ENCODE peak calls at places on chromosomes 11 and 22, in six cellular contexts. One of them, this sample, is unnamed. For H3K27me3, the result is how much of the 10 kb centered on the place peaks cover.

GRCh38 chr22:41178425-41178975 is 26.6 kb upstream of the L3MBTL2 start:
- DNase-seq in neural progenitor cell: no peak
- DNase-seq in esophagus muscularis mucosa: no peak
- DNase-seq in PC-9: no peak
- DNase-seq in aorta: peak
- DNase-seq in transverse colon: peak
- DNase-seq in this sample: no peak

GRCh38 chr11:134978388-134979088 is 566.5 kb upstream of the B3GAT1 start:
- DNase-seq in neural progenitor cell: no peak
- DNase-seq in esophagus muscularis mucosa: peak
- DNase-seq in PC-9: no peak
- DNase-seq in aorta: no peak
- DNase-seq in transverse colon: no peak
- DNase-seq in this sample: no peak

GRCh38 chr22:38419121-38419863 is 35.7 kb downstream of the KCNJ4 start:
- DNase-seq in neural progenitor cell: no peak
- DNase-seq in esophagus muscularis mucosa: no peak
- DNase-seq in PC-9: peak
- DNase-seq in aorta: peak
- DNase-seq in transverse colon: no peak
- DNase-seq in this sample: no peak

GRCh38 chr11:122038543-122038942 is 77.5 kb downstream of the BLID start:
- DNase-seq in neural progenitor cell: peak
- DNase-seq in esophagus muscularis mucosa: no peak
- DNase-seq in PC-9: no peak
- DNase-seq in aorta: no peak
- DNase-seq in transverse colon: no peak
- DNase-seq in this sample: no peak

GRCh38 chr11:86955674-86956522 is 703 bp upstream of the FZD4 start:
- DNase-seq in neural progenitor cell: peak
- DNase-seq in esophagus muscularis mucosa: peak
- DNase-seq in PC-9: peak
- DNase-seq in aorta: peak
- DNase-seq in transverse colon: peak
- DNase-seq in this sample: peak

GRCh38 chr22:31346255-31346732 is at the start of gene PATZ1:
- DNase-seq in neural progenitor cell: no peak
- DNase-seq in esophagus muscularis mucosa: no peak
- DNase-seq in PC-9: peak
- DNase-seq in aorta: peak
- DNase-seq in transverse colon: peak
- DNase-seq in this sample: peak

GRCh38 chr11:131279685-131280084 is 90.7 kb upstream of the NTM start:
- DNase-seq in neural progenitor cell: no peak
- DNase-seq in esophagus muscularis mucosa: no peak
- DNase-seq in PC-9: no peak
- DNase-seq in aorta: no peak
- DNase-seq in transverse colon: no peak
- DNase-seq in this sample: no peak

GRCh38 chr11:34492806-34493414 is 20.7 kb downstream of the ELF5 start:
- DNase-seq in neural progenitor cell: peak
- DNase-seq in esophagus muscularis mucosa: no peak
- DNase-seq in PC-9: peak
- DNase-seq in aorta: peak
- DNase-seq in transverse colon: peak
- DNase-seq in this sample: peak

GRCh38 chr11:1048375-1049070 is 12.0 kb upstream of the MUC6 start:
- DNase-seq in neural progenitor cell: no peak
- DNase-seq in esophagus muscularis mucosa: no peak
- DNase-seq in PC-9: no peak
- DNase-seq in aorta: peak
- DNase-seq in transverse colon: no peak
- DNase-seq in this sample: no peak

GRCh38 chr22:19111140-19111539 is 11.1 kb downstream of the DGCR2 start:
- DNase-seq in neural progenitor cell: peak
- DNase-seq in esophagus muscularis mucosa: no peak
- DNase-seq in PC-9: no peak
- DNase-seq in aorta: no peak
- DNase-seq in transverse colon: no peak
- DNase-seq in this sample: no peak

GRCh38 chr11:126086248-126086647 is 23.6 kb upstream of the CDON start:
- DNase-seq in neural progenitor cell: no peak
- DNase-seq in esophagus muscularis mucosa: no peak
- DNase-seq in PC-9: no peak
- DNase-seq in aorta: no peak
- DNase-seq in transverse colon: no peak
- DNase-seq in this sample: no peak

GRCh38 chr22:32413715-32414114 is 1.7 kb upstream of the RTCB start:
- DNase-seq in neural progenitor cell: no peak
- DNase-seq in esophagus muscularis mucosa: no peak
- DNase-seq in PC-9: no peak
- DNase-seq in aorta: no peak
- DNase-seq in transverse colon: no peak
- DNase-seq in this sample: no peak

GRCh38 chr11:125449586-125449985 is 46.5 kb downstream of the FEZ1 start:
- DNase-seq in neural progenitor cell: no peak
- DNase-seq in esophagus muscularis mucosa: no peak
- DNase-seq in PC-9: no peak
- DNase-seq in aorta: no peak
- DNase-seq in transverse colon: no peak
- DNase-seq in this sample: no peak

GRCh38 chr11:19597876-19598275 is 114.8 kb upstream of the NAV2 start:
- DNase-seq in neural progenitor cell: no peak
- DNase-seq in esophagus muscularis mucosa: no peak
- DNase-seq in PC-9: no peak
- DNase-seq in aorta: peak
- DNase-seq in transverse colon: no peak
- DNase-seq in this sample: no peak

GRCh38 chr22:39308614-39309363 is 10.6 kb downstream of the RPL3 start:
- DNase-seq in neural progenitor cell: no peak
- DNase-seq in esophagus muscularis mucosa: no peak
- DNase-seq in PC-9: peak
- DNase-seq in aorta: peak
- DNase-seq in transverse colon: peak
- DNase-seq in this sample: no peak

GRCh38 chr11:91761406-91762027 is 463.1 kb upstream of the FAT3 start:
- DNase-seq in neural progenitor cell: peak
- DNase-seq in esophagus muscularis mucosa: no peak
- DNase-seq in PC-9: no peak
- DNase-seq in aorta: no peak
- DNase-seq in transverse colon: no peak
- DNase-seq in this sample: no peak

GRCh38 chr11:70586261-70587094 is 188.1 kb downstream of the CTTN start:
- DNase-seq in neural progenitor cell: no peak
- DNase-seq in esophagus muscularis mucosa: no peak
- DNase-seq in PC-9: no peak
- DNase-seq in aorta: no peak
- DNase-seq in transverse colon: no peak
- DNase-seq in this sample: no peak

GRCh38 chr11:20672575-20672974 is 3.2 kb downstream of the NELL1 start:
- DNase-seq in neural progenitor cell: peak
- DNase-seq in esophagus muscularis mucosa: no peak
- DNase-seq in PC-9: no peak
- DNase-seq in aorta: no peak
- DNase-seq in transverse colon: no peak
- DNase-seq in this sample: no peak

GRCh38 chr11:119999220-119999619 is 138.7 kb downstream of the TRIM29 start:
- DNase-seq in neural progenitor cell: peak
- DNase-seq in esophagus muscularis mucosa: no peak
- DNase-seq in PC-9: no peak
- DNase-seq in aorta: no peak
- DNase-seq in transverse colon: no peak
- DNase-seq in this sample: no peak

GRCh38 chr11:123549901-123550619 is 104.4 kb downstream of the SCN3B start:
- DNase-seq in neural progenitor cell: no peak
- DNase-seq in esophagus muscularis mucosa: no peak
- DNase-seq in PC-9: no peak
- DNase-seq in aorta: no peak
- DNase-seq in transverse colon: no peak
- DNase-seq in this sample: peak

GRCh38 chr22:47748887-47749286 is 986.4 kb downstream of the TBC1D22A start:
- DNase-seq in neural progenitor cell: no peak
- DNase-seq in esophagus muscularis mucosa: peak
- DNase-seq in PC-9: no peak
- DNase-seq in aorta: no peak
- DNase-seq in transverse colon: no peak
- DNase-seq in this sample: no peak

GRCh38 chr11:65651589-65652510 is 10.9 kb downstream of the RELA start:
- DNase-seq in neural progenitor cell: no peak
- DNase-seq in esophagus muscularis mucosa: no peak
- DNase-seq in PC-9: peak
- DNase-seq in aorta: peak
- DNase-seq in transverse colon: peak
- DNase-seq in this sample: no peak

GRCh38 chr11:45638051-45638450 is 27.4 kb downstream of the CHST1 start:
- DNase-seq in neural progenitor cell: no peak
- DNase-seq in esophagus muscularis mucosa: no peak
- DNase-seq in PC-9: no peak
- DNase-seq in aorta: no peak
- DNase-seq in transverse colon: no peak
- DNase-seq in this sample: no peak

GRCh38 chr11:2272241-2272945 is 2.0 kb upstream of the ASCL2 start:
- DNase-seq in neural progenitor cell: no peak
- DNase-seq in esophagus muscularis mucosa: no peak
- DNase-seq in PC-9: no peak
- DNase-seq in aorta: peak
- DNase-seq in transverse colon: no peak
- DNase-seq in this sample: no peak

GRCh38 chr22:48426466-48427380 is 1401.0 kb downstream of the BRD1 start:
- DNase-seq in neural progenitor cell: peak
- DNase-seq in esophagus muscularis mucosa: no peak
- DNase-seq in PC-9: no peak
- DNase-seq in aorta: peak
- DNase-seq in transverse colon: no peak
- DNase-seq in this sample: no peak

GRCh38 chr11:32198053-32198452 is 107.2 kb downstream of the RCN1 start:
- DNase-seq in neural progenitor cell: peak
- DNase-seq in esophagus muscularis mucosa: no peak
- DNase-seq in PC-9: no peak
- DNase-seq in aorta: no peak
- DNase-seq in transverse colon: no peak
- DNase-seq in this sample: no peak
- H3K27ac ChIP-seq in neural progenitor cell: no peak
- H3K27ac ChIP-seq in esophagus muscularis mucosa: no peak
- H3K27ac ChIP-seq in PC-9: no peak
- H3K27ac ChIP-seq in aorta: no peak
- H3K27ac ChIP-seq in transverse colon: no peak
- H3K27ac ChIP-seq in this sample: no peak

GRCh38 chr22:23471698-23472097 is 108.4 kb downstream of the IGLL1 start:
- DNase-seq in neural progenitor cell: no peak
- DNase-seq in esophagus muscularis mucosa: no peak
- DNase-seq in PC-9: no peak
- DNase-seq in aorta: no peak
- DNase-seq in transverse colon: no peak
- DNase-seq in this sample: no peak
- H3K4me3 ChIP-seq in neural progenitor cell: no peak
- H3K4me3 ChIP-seq in esophagus muscularis mucosa: no peak
- H3K4me3 ChIP-seq in PC-9: no peak
- H3K4me3 ChIP-seq in aorta: no peak
- H3K4me3 ChIP-seq in transverse colon: no peak
- H3K4me3 ChIP-seq in this sample: no peak

DNA sequence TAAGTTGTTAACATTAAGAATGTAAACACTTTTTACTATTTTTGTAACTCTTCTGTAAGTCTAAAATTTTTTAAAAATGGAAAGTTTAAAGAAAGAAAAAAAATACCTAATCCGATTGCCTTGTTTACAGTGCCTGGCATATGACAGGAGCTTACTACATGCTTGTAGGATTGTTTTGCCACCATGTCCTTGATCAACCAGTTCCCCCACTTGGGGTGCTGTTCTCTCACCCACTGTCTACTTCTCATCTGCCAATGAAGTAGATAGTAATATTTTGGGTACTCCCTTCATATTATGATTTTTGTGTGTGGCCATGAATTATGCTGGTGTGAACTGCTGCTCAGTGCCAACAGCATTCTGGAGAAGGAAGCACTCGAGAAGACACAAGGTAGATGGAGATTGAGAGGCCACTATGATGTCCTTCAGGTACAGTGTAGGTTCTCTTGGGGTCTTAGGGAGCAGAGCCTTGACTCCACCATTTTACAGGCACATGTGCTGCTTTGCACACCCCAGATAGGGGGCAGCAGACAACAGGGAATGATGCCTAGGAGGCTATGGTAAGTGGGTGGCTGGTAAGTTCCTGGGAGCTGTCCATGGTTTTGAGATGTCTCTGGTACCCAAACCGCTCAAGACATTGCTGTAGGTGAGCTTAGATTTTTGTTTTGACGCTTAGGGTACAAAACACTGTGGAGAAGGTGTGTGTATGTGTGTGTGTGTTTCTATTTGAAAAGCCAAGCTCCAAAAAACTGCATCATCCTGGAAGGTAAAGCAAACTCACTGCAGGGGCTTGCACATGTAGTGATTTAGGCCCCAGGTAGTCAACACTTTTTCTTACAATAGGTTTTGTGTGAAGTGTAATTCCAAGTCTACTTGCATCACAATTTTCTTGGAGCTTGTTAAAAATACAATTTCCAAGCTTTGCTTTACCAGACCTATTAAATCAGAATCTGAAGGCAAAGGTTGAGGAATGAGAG is 494.5 kb upstream of the LARGE1 start:
- DNase-seq in neural progenitor cell: peak
- DNase-seq in esophagus muscularis mucosa: peak
- DNase-seq in PC-9: peak
- DNase-seq in aorta: no peak
- DNase-seq in transverse colon: peak
- DNase-seq in this sample: peak
- H3K27me3 ChIP-seq in neural progenitor cell: under half
- H3K27me3 ChIP-seq in esophagus muscularis mucosa: under half
- H3K27me3 ChIP-seq in PC-9: under half
- H3K27me3 ChIP-seq in aorta: under half
- H3K27me3 ChIP-seq in transverse colon: under half
- H3K27me3 ChIP-seq in this sample: under half

DNA sequence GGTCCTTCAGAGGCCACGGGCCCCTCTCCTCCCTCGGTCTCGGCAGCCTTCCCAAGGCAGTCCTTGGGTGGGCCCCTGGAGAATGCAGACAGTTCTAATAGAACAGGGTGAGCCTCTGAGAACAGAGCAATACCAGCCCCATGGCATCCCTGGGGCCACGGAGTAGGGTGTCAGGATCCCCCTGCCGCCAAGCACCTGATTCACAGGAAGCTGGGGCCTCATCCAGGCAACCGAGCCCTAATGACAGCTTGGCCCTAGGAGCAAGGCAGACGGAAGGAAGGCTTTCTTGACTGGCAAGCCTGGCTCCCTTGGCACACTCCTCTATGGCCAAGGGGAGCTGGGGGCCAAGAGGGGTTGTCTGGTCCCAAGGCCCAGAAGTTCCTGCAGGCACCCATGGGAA is 15.2 kb downstream of the TXN2 start:
- DNase-seq in neural progenitor cell: no peak
- DNase-seq in esophagus muscularis mucosa: no peak
- DNase-seq in PC-9: no peak
- DNase-seq in aorta: no peak
- DNase-seq in transverse colon: no peak
- DNase-seq in this sample: no peak
- H3K27ac ChIP-seq in neural progenitor cell: no peak
- H3K27ac ChIP-seq in esophagus muscularis mucosa: peak
- H3K27ac ChIP-seq in PC-9: peak
- H3K27ac ChIP-seq in aorta: peak
- H3K27ac ChIP-seq in transverse colon: peak
- H3K27ac ChIP-seq in this sample: peak

This sample was measured in naive thymus-derived CD4-positive, alpha-beta T cell.